ENCODE peak calls at places on chromosomes 12 and 14, in six cellular contexts. O is H1, U is SK-N-SH, Y is GM12878, L is K562, V is HCT116. Z is an unnamed sample.

GRCh38 chr12:43029971-43030370 is 440.4 kb upstream of the PRICKLE1 start:
- DNase-seq in O (no peak), U (no peak), Y (no peak), V (no peak), L (no peak), Z (no peak)

GRCh38 chr12:41564816-41565215 is 376.7 kb downstream of the PDZRN4 start:
- DNase-seq in U (no peak), V (no peak), Y (no peak), O (no peak), L (no peak), Z (no peak)

GRCh38 chr12:6326316-6326959 is 15.4 kb downstream of the TNFRSF1A start:
- DNase-seq in L (peak; percentile 23), O (peak; percentile 75), Y (no peak), V (no peak), U (peak; percentile 78), Z (no peak)

GRCh38 chr12:72098622-72099021 is 160.0 kb downstream of the TPH2 start:
- DNase-seq in Y (no peak), O (no peak), U (no peak), V (no peak), L (no peak), Z (no peak)

GRCh38 chr12:106774808-106775524 is 484 bp downstream of the RIC8B start:
- DNase-seq in U (peak; percentile 74), V (no peak), L (no peak), O (no peak), Y (no peak), Z (no peak)

GRCh38 chr14:103828315-103828967 is 18.9 kb downstream of the PPP1R13B start:
- DNase-seq in V (no peak), Y (no peak), O (no peak), U (no peak), L (no peak), Z (no peak)

GRCh38 chr14:101286271-101287018 is 274.9 kb upstream of the DIO3 start:
- DNase-seq in U (no peak), V (no peak), O (no peak), Y (no peak), L (no peak), Z (no peak)

GRCh38 chr12:28793767-28794166 is 355.3 kb upstream of the FAR2 start:
- DNase-seq in V (no peak), L (no peak), U (no peak), Y (no peak), O (no peak), Z (no peak)

GRCh38 chr14:101780390-101780789 is 18.9 kb downstream of the PPP2R5C start:
- DNase-seq in L (no peak), U (no peak), V (no peak), Y (no peak), O (no peak), Z (no peak)

GRCh38 chr14:26984318-26985177 is 386.7 kb upstream of the NOVA1 start:
- DNase-seq in L (peak; percentile 10), U (peak; percentile 11), Y (no peak), O (peak; percentile 64), V (peak; percentile 4), Z (no peak)

GRCh38 chr12:24991209-24992049 is 42.5 kb upstream of the BCAT1 start:
- DNase-seq in Y (peak; percentile 65), U (peak; percentile 56), O (no peak), L (peak; percentile 31), V (peak; percentile 39), Z (peak; percentile 45)

GRCh38 chr12:19799886-19800602 is 360.8 kb downstream of the AEBP2 start:
- DNase-seq in O (no peak), V (no peak), Y (no peak), L (no peak), U (no peak), Z (no peak)

GRCh38 chr14:61940669-61941420 is 178.6 kb downstream of the SNAPC1 start:
- DNase-seq in V (no peak), O (no peak), Y (no peak), U (peak; percentile 33), L (no peak), Z (no peak)

GRCh38 chr14:70821916-70822705 is 12.8 kb upstream of the MAP3K9 start:
- DNase-seq in Y (no peak), L (peak; percentile 27), U (peak; percentile 87), O (peak; percentile 82), V (no peak), Z (peak; percentile 75)

GRCh38 chr12:25256005-25256404 is 5.3 kb upstream of the KRAS start:
- DNase-seq in O (no peak), V (no peak), L (no peak), Y (no peak), U (no peak), Z (no peak)

GRCh38 chr14:52299692-52300278 is 14.3 kb upstream of the PTGER2 start:
- DNase-seq in Y (no peak), U (peak; percentile 59), L (peak; percentile 12), V (peak; percentile 31), O (no peak), Z (peak; percentile 62)

GRCh38 chr12:25929096-25929637 is 29.3 kb upstream of the RASSF8 start:
- DNase-seq in Y (no peak), U (no peak), L (no peak), O (no peak), V (no peak), Z (no peak)

GRCh38 chr12:66166561-66166960 is 3.2 kb downstream of the TMBIM4 start:
- DNase-seq in U (no peak), O (no peak), V (no peak), L (no peak), Y (no peak), Z (no peak)

GRCh38 chr12:102673606-102674005 is 193.2 kb upstream of the IGF1 start:
- DNase-seq in U (no peak), V (no peak), O (no peak), Y (no peak), L (no peak), Z (peak; percentile 12)
- TF ChIP-seq JUND in U (no peak), V (no peak), O (no peak), Y (no peak), L (no peak), Z (no peak)

DNA sequence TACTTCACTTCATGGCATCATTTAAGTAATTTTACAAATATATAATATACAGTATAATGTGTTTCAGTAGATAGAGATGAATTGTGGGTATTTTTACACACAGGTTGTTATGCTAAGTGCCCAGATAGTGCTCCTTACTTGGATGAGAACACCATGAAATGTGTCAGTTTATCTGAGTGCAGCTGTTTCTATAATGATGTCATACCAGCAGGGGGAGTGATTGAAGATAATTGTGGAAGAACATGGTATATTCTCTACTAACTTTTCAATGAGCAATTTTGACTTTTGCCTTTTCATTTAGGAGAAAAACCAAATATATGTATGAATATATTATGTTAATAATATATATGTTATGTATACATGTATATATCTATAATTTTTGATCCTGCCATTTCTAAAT is 221.6 kb downstream of the LRRK2 start:
- DNase-seq in U (peak; percentile 24), O (no peak), V (peak; percentile 3), Y (no peak), L (peak; percentile 32), Z (no peak)
- TF ChIP-seq JUND in U (no peak), O (no peak), V (no peak), Y (no peak), L (no peak), Z (no peak)

GRCh38 chr12:120080043-120080400 is 36.5 kb downstream of the RAB35 start:
- DNase-seq in O (no peak), V (no peak), Y (no peak), U (no peak), L (no peak), Z (no peak)

GRCh38 chr12:120077260-120077659 is 39.3 kb downstream of the RAB35 start:
- DNase-seq in U (no peak), V (no peak), O (no peak), Y (no peak), L (no peak), Z (no peak)

GRCh38 chr12:120079352-120080042 is 37.1 kb downstream of the RAB35 start:
- DNase-seq in V (peak; percentile 18), U (no peak), L (no peak), Y (no peak), O (no peak), Z (peak; percentile 54)

GRCh38 chr12:120076651-120077050 is 39.9 kb downstream of the RAB35 start:
- DNase-seq in O (no peak), L (no peak), V (no peak), U (no peak), Y (no peak), Z (no peak)

GRCh38 chr12:120078868-120079267 is 37.7 kb downstream of the RAB35 start:
- DNase-seq in Y (no peak), U (no peak), O (no peak), L (no peak), V (no peak), Z (no peak)
- TF ChIP-seq JUND in Y (no peak), U (no peak), O (no peak), L (no peak), V (no peak), Z (no peak)

GRCh38 chr14:99729991-99730875 is 46.1 kb downstream of the CYP46A1 start:
- DNase-seq in Y (no peak), L (peak; percentile 81), V (no peak), O (peak; percentile 100), U (peak; percentile 97), Z (peak; percentile 91)
- TF ChIP-seq JUND in Y (no peak), L (no peak), V (no peak), O (no peak), U (no peak), Z (no peak)

GRCh38 chr12:95733156-95733825 is 57.3 kb downstream of the NTN4 start:
- DNase-seq in U (no peak), Y (no peak), V (no peak), O (no peak), L (no peak), Z (no peak)

GRCh38 chr12:95731519-95731958 is 59.0 kb downstream of the NTN4 start:
- DNase-seq in L (no peak), Y (peak; percentile 38), U (no peak), O (no peak), V (no peak), Z (no peak)

GRCh38 chr12:95724767-95725166 is 65.8 kb downstream of the NTN4 start:
- DNase-seq in U (no peak), L (no peak), V (no peak), Y (no peak), O (no peak), Z (no peak)

GRCh38 chr12:95726903-95727302 is 63.7 kb downstream of the NTN4 start:
- DNase-seq in U (no peak), O (no peak), L (no peak), V (no peak), Y (no peak), Z (no peak)

GRCh38 chr12:95730457-95730856 is 60.1 kb downstream of the NTN4 start:
- DNase-seq in O (no peak), V (no peak), U (no peak), L (no peak), Y (no peak), Z (peak; percentile 36)
- TF ChIP-seq JUND in O (no peak), V (no peak), U (no peak), L (no peak), Y (no peak), Z (no peak)

DNA sequence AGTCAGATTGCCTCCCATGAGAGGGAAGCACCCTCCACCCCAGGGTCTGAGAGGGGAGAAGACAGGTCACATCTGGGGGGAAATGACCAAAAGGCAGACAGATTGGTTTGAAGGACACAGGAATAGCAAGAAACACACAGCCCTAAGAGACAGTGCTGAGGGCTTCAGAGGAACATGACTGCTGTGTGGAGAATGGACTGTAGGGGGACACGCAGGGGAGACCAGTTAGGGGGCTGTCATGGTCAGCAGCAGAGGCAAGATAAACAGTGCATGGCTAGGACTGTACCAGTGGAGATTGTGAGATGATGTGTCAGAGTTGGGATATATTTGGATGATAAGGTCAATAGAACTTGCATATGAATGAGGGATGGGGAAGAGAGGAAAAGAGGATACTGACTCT is 19.7 kb downstream of the SMUG1 start:
- DNase-seq in V (no peak), L (no peak), Y (no peak), O (no peak), U (no peak), Z (no peak)
- TF ChIP-seq JUND in V (no peak), L (no peak), Y (no peak), O (no peak), U (no peak), Z (no peak)